ENCODE peak calls at places on chromosome 1, in five cellular contexts. One of them, this sample, is unnamed.
A peak's percentile ranks its signal among the peaks of the same experiment; 100 is the strongest.

GRCh38 chr1:236084386-236084730 is 19.5 kb upstream of the NID1 start:
- DNase-seq in IMR-90: no peak
- DNase-seq in H9: no peak
- DNase-seq in SK-N-SH: no peak
- DNase-seq in HCT116: no peak
- DNase-seq in this sample: no peak

GRCh38 chr1:145955436-145955835 is 2.4 kb downstream of the LIX1L start:
- DNase-seq in IMR-90: no peak
- DNase-seq in H9: no peak
- DNase-seq in SK-N-SH: no peak
- DNase-seq in HCT116: no peak
- DNase-seq in this sample: no peak

GRCh38 chr1:244955661-244956060 is 91.3 kb upstream of the HNRNPU start:
- DNase-seq in IMR-90: no peak
- DNase-seq in H9: no peak
- DNase-seq in SK-N-SH: no peak
- DNase-seq in HCT116: no peak
- DNase-seq in this sample: no peak

GRCh38 chr1:10917513-10918454 is 94.7 kb upstream of the TARDBP start:
- DNase-seq in IMR-90: no peak
- DNase-seq in H9: no peak
- DNase-seq in SK-N-SH: no peak
- DNase-seq in HCT116: no peak
- DNase-seq in this sample: no peak

GRCh38 chr1:207805841-207806421 is 54.1 kb downstream of the CD46 start:
- DNase-seq in IMR-90: peak; percentile 98
- DNase-seq in H9: no peak
- DNase-seq in SK-N-SH: no peak
- DNase-seq in HCT116: no peak
- DNase-seq in this sample: no peak

GRCh38 chr1:217067642-217068041 is 344.4 kb upstream of the ESRRG start:
- DNase-seq in IMR-90: no peak
- DNase-seq in H9: no peak
- DNase-seq in SK-N-SH: no peak
- DNase-seq in HCT116: no peak
- DNase-seq in this sample: no peak

GRCh38 chr1:214280386-214281029 is 451 bp upstream of the SMYD2 start:
- DNase-seq in IMR-90: peak; percentile 37
- DNase-seq in H9: peak; percentile 63
- DNase-seq in SK-N-SH: peak; percentile 52
- DNase-seq in HCT116: no peak
- DNase-seq in this sample: peak; percentile 59

GRCh38 chr1:37755290-37755689 is 9.6 kb downstream of the EPHA10 start:
- DNase-seq in IMR-90: no peak
- DNase-seq in H9: no peak
- DNase-seq in SK-N-SH: no peak
- DNase-seq in HCT116: peak; percentile 6
- DNase-seq in this sample: peak; percentile 26

GRCh38 chr1:53946252-53947171 is at the start of gene LRRC42:
- DNase-seq in IMR-90: no peak
- DNase-seq in H9: no peak
- DNase-seq in SK-N-SH: peak; percentile 99
- DNase-seq in HCT116: no peak
- DNase-seq in this sample: no peak

GRCh38 chr1:32431736-32432400 is 33.0 kb upstream of the ZBTB8B start:
- DNase-seq in IMR-90: no peak
- DNase-seq in H9: no peak
- DNase-seq in SK-N-SH: no peak
- DNase-seq in HCT116: no peak
- DNase-seq in this sample: no peak

GRCh38 chr1:159229486-159229885 is 24.8 kb downstream of the ACKR1 start:
- DNase-seq in IMR-90: no peak
- DNase-seq in H9: no peak
- DNase-seq in SK-N-SH: peak; percentile 62
- DNase-seq in HCT116: no peak
- DNase-seq in this sample: no peak

GRCh38 chr1:223074901-223075300 is 68.1 kb downstream of the TLR5 start:
- DNase-seq in IMR-90: no peak
- DNase-seq in H9: no peak
- DNase-seq in SK-N-SH: no peak
- DNase-seq in HCT116: no peak
- DNase-seq in this sample: no peak

GRCh38 chr1:198867182-198867581 is 228.3 kb downstream of the PTPRC start:
- DNase-seq in IMR-90: no peak
- DNase-seq in H9: no peak
- DNase-seq in SK-N-SH: no peak
- DNase-seq in HCT116: no peak
- DNase-seq in this sample: no peak

GRCh38 chr1:200302192-200302892 is 107.5 kb downstream of the ZNF281 start:
- DNase-seq in IMR-90: peak; percentile 47
- DNase-seq in H9: peak; percentile 36
- DNase-seq in SK-N-SH: peak; percentile 66
- DNase-seq in HCT116: no peak
- DNase-seq in this sample: peak; percentile 37

GRCh38 chr1:152188673-152189591 is 29.9 kb upstream of the RPTN start:
- DNase-seq in IMR-90: peak; percentile 30
- DNase-seq in H9: peak; percentile 70
- DNase-seq in SK-N-SH: peak; percentile 38
- DNase-seq in HCT116: no peak
- DNase-seq in this sample: peak; percentile 80

GRCh38 chr1:156993426-156994147 is 52.0 kb downstream of the ARHGEF11 start:
- DNase-seq in IMR-90: peak; percentile 23
- DNase-seq in H9: no peak
- DNase-seq in SK-N-SH: no peak
- DNase-seq in HCT116: no peak
- DNase-seq in this sample: peak; percentile 51

GRCh38 chr1:52454111-52454510 is 49.7 kb downstream of the PRPF38A start:
- DNase-seq in IMR-90: no peak
- DNase-seq in H9: no peak
- DNase-seq in SK-N-SH: no peak
- DNase-seq in HCT116: no peak
- DNase-seq in this sample: no peak

GRCh38 chr1:175788586-175789252 is 45.3 kb upstream of the TNR start:
- DNase-seq in IMR-90: no peak
- DNase-seq in H9: no peak
- DNase-seq in SK-N-SH: no peak
- DNase-seq in HCT116: no peak
- DNase-seq in this sample: no peak

GRCh38 chr1:212814989-212815388 is 23.3 kb downstream of the TATDN3 start:
- DNase-seq in IMR-90: no peak
- DNase-seq in H9: no peak
- DNase-seq in SK-N-SH: peak; percentile 20
- DNase-seq in HCT116: no peak
- DNase-seq in this sample: peak; percentile 56

GRCh38 chr1:206713070-206713469 is 28.4 kb downstream of the MAPKAPK2 start:
- DNase-seq in IMR-90: no peak
- DNase-seq in H9: no peak
- DNase-seq in SK-N-SH: no peak
- DNase-seq in HCT116: no peak
- DNase-seq in this sample: no peak

GRCh38 chr1:228403231-228403631 is 3.4 kb downstream of the TRIM11 start:
- DNase-seq in IMR-90: no peak
- DNase-seq in H9: peak; percentile 13
- DNase-seq in SK-N-SH: no peak
- DNase-seq in HCT116: no peak
- DNase-seq in this sample: no peak

GRCh38 chr1:246567258-246568235 is 1.3 kb downstream of the CNST start:
- DNase-seq in IMR-90: peak; percentile 87
- DNase-seq in H9: no peak
- DNase-seq in SK-N-SH: peak; percentile 24
- DNase-seq in HCT116: no peak
- DNase-seq in this sample: no peak

GRCh38 chr1:17633654-17634053 is 94.2 kb downstream of the ARHGEF10L start:
- DNase-seq in IMR-90: peak; percentile 79
- DNase-seq in H9: no peak
- DNase-seq in SK-N-SH: no peak
- DNase-seq in HCT116: no peak
- DNase-seq in this sample: no peak

GRCh38 chr1:71080178-71080781 is 555 bp downstream of the ZRANB2 start:
- DNase-seq in IMR-90: peak; percentile 7
- DNase-seq in H9: no peak
- DNase-seq in SK-N-SH: peak; percentile 24
- DNase-seq in HCT116: no peak
- DNase-seq in this sample: peak; percentile 32

GRCh38 chr1:83639785-83640184 is 359.1 kb downstream of the TTLL7 start:
- DNase-seq in IMR-90: no peak
- DNase-seq in H9: no peak
- DNase-seq in SK-N-SH: no peak
- DNase-seq in HCT116: no peak
- DNase-seq in this sample: no peak

GRCh38 chr1:200550367-200550766 is 70.2 kb downstream of the KIF14 start:
- DNase-seq in IMR-90: peak; percentile 35
- DNase-seq in H9: no peak
- DNase-seq in SK-N-SH: no peak
- DNase-seq in HCT116: no peak
- DNase-seq in this sample: no peak

GRCh38 chr1:43875327-43875726 is 58.3 kb upstream of the ARTN start:
- DNase-seq in IMR-90: no peak
- DNase-seq in H9: no peak
- DNase-seq in SK-N-SH: no peak
- DNase-seq in HCT116: no peak
- DNase-seq in this sample: no peak

GRCh38 chr1:221118176-221118937 is 239.1 kb downstream of the HLX start:
- DNase-seq in IMR-90: no peak
- DNase-seq in H9: no peak
- DNase-seq in SK-N-SH: no peak
- DNase-seq in HCT116: no peak
- DNase-seq in this sample: no peak
- H3K9ac ChIP-seq in IMR-90: no peak overlapping the region
- H3K9ac ChIP-seq in H9: no peak overlapping the region
- H3K9ac ChIP-seq in SK-N-SH: no peak overlapping the region
- H3K9ac ChIP-seq in HCT116: no peak overlapping the region
- H3K9ac ChIP-seq in this sample: no peak overlapping the region

GRCh38 chr1:16005597-16005996 is 1.6 kb downstream of the SRARP start:
- DNase-seq in IMR-90: no peak
- DNase-seq in H9: no peak
- DNase-seq in SK-N-SH: no peak
- DNase-seq in HCT116: no peak
- DNase-seq in this sample: no peak
- H3K9ac ChIP-seq in IMR-90: no peak overlapping the region
- H3K9ac ChIP-seq in H9: no peak overlapping the region
- H3K9ac ChIP-seq in SK-N-SH: no peak overlapping the region
- H3K9ac ChIP-seq in HCT116: no peak overlapping the region
- H3K9ac ChIP-seq in this sample: no peak overlapping the region

GRCh38 chr1:8903410-8903809 is 24.9 kb upstream of the ENO1 start:
- DNase-seq in IMR-90: no peak
- DNase-seq in H9: no peak
- DNase-seq in SK-N-SH: no peak
- DNase-seq in HCT116: no peak
- DNase-seq in this sample: no peak
- H3K9ac ChIP-seq in IMR-90: no peak overlapping the region
- H3K9ac ChIP-seq in H9: no peak overlapping the region
- H3K9ac ChIP-seq in SK-N-SH: no peak overlapping the region
- H3K9ac ChIP-seq in HCT116: peak overlapping the region; percentile 28
- H3K9ac ChIP-seq in this sample: no peak overlapping the region

DNA sequence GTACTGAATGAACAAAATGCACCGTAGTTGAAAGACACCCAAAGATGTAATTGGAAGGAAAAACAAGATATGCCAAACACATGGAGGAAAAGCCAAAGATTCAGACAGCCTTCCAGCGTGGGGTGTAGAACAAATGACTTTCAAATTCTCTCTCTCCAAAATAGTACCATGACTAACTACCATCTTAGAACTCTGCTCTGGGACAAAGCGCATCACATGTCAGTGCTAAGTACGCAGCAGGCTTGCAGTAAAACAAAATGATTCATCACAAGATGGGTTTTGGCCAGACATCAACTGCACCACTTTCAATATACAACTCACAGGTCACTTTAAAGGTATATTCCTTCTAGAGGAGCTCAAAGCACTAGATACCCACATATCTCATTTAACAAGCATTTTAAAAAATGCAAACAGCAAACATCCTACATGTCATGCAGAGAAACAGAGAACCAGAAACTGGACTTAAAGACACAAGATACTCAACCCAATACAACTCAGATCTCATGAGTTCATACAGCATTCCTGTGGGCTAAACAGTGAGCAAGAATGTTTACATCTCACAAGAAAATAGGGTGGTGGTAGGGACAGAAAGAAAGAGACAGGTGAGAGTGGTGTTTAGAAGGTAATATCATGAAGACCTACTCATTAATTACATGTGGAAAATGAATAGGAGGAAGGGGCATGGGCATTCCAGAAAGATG is 75.7 kb downstream of the BCAR3 start:
- DNase-seq in IMR-90: peak; percentile 97
- DNase-seq in H9: no peak
- DNase-seq in SK-N-SH: no peak
- DNase-seq in HCT116: no peak
- DNase-seq in this sample: no peak
- H3K9ac ChIP-seq in IMR-90: no peak overlapping the region
- H3K9ac ChIP-seq in H9: no peak overlapping the region
- H3K9ac ChIP-seq in SK-N-SH: peak overlapping the region; percentile 19
- H3K9ac ChIP-seq in HCT116: no peak overlapping the region
- H3K9ac ChIP-seq in this sample: no peak overlapping the region

DNA sequence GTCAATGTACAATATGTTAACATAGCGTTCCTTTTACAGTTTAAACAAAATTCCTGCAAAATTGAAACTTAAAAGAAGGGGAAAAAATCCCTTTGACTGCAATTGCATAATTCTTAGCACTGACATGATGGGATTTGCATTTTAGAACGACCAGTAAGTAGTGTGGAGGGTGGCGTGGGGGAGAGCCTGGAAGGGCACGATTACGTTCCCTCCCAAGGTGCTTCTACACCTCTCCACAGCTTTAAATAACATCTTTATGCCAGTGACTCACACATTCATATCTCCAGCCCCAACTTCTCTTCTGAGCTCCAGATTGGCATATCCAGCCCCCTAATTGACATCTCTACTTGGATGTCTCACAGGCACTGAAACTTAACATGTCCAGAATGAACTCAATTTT is 64.3 kb downstream of the OLFML3 start:
- DNase-seq in IMR-90: no peak
- DNase-seq in H9: no peak
- DNase-seq in SK-N-SH: no peak
- DNase-seq in HCT116: no peak
- DNase-seq in this sample: no peak
- H3K9ac ChIP-seq in IMR-90: no peak overlapping the region
- H3K9ac ChIP-seq in H9: no peak overlapping the region
- H3K9ac ChIP-seq in SK-N-SH: no peak overlapping the region
- H3K9ac ChIP-seq in HCT116: no peak overlapping the region
- H3K9ac ChIP-seq in this sample: no peak overlapping the region

DNA sequence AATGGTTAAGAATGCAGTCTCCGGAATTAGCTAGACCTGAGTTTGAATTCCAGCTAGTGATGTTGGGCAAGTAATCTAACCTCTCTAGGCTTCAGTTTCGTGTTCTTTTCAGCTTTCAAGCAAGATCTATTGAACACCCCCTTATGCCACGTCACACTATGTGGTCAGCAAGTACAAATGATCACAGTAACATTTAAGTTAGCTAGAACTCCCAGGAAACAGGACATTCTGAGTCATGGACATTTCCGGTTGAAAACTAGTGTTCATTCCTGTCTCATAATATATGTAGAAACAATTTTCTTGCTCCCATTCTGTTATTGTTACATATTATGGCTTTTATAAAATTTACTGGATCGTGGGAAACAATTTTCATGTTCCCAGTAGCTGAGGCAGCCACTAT is 34.0 kb upstream of the NHLH2 start:
- DNase-seq in IMR-90: peak; percentile 47
- DNase-seq in H9: no peak
- DNase-seq in SK-N-SH: no peak
- DNase-seq in HCT116: no peak
- DNase-seq in this sample: no peak
- H3K9ac ChIP-seq in IMR-90: no peak overlapping the region
- H3K9ac ChIP-seq in H9: no peak overlapping the region
- H3K9ac ChIP-seq in SK-N-SH: no peak overlapping the region
- H3K9ac ChIP-seq in HCT116: no peak overlapping the region
- H3K9ac ChIP-seq in this sample: no peak overlapping the region

This sample was measured in colonic mucosa.